ENCODE peak calls at places on chromosomes 5 and 9, in four cellular contexts. B is HL-60, E is tibial artery, U is Peyer's patch. K is an unnamed sample.

GRCh38 chr9:123763910-123764588 is 165.9 kb downstream of the DENND1A start:
- DNase-seq in B (no peak), E (no peak), U (no peak), K (no peak)

GRCh38 chr9:127452481-127453092 is 1.3 kb downstream of the LRSAM1 start:
- DNase-seq in U (peak; percentile 79), E (peak; percentile 25), B (no peak), K (peak; percentile 75)

GRCh38 chr5:172115541-172115982 is 72.5 kb downstream of the STK10 start:
- DNase-seq in E (no peak), B (no peak), U (no peak), K (no peak)

GRCh38 chr9:32737378-32737777 is 46.0 kb upstream of the TMEM215 start:
- DNase-seq in U (no peak), B (no peak), E (no peak), K (no peak)

GRCh38 chr5:74201334-74202081 is 439.0 kb downstream of the ENC1 start:
- DNase-seq in E (no peak), U (peak; percentile 54), B (no peak), K (no peak)

GRCh38 chr9:6055213-6055612 is 39.8 kb upstream of the RANBP6 start:
- DNase-seq in U (peak; percentile 61), B (peak; percentile 93), E (no peak), K (no peak)

GRCh38 chr9:75451045-75451444 is 362.7 kb downstream of the OSTF1 start:
- DNase-seq in B (no peak), E (no peak), U (no peak), K (no peak)

GRCh38 chr9:12906646-12907045 is 131.8 kb downstream of the LURAP1L start:
- DNase-seq in E (no peak), B (no peak), U (no peak), K (no peak)

GRCh38 chr5:87276655-87277054 is 9.0 kb downstream of the RASA1 start:
- DNase-seq in U (no peak), B (no peak), E (no peak), K (no peak)

GRCh38 chr5:36655171-36655570 is 48.8 kb downstream of the SLC1A3 start:
- DNase-seq in U (no peak), E (no peak), B (no peak), K (peak; percentile 66)

GRCh38 chr9:131621551-131622321 is 76.4 kb downstream of the PRRT1B start:
- DNase-seq in B (peak; percentile 71), U (peak; percentile 80), E (no peak), K (no peak)

GRCh38 chr9:135816179-135816970 is 91.0 kb downstream of the CAMSAP1 start:
- DNase-seq in E (no peak), U (no peak), B (no peak), K (no peak)

GRCh38 chr9:72041775-72042194 is 18.6 kb downstream of the C9orf57 start:
- DNase-seq in E (peak; percentile 65), B (peak; percentile 68), U (peak; percentile 55), K (no peak)

GRCh38 chr5:98173334-98173733 is 600.1 kb upstream of the RGMB start:
- DNase-seq in B (no peak), E (no peak), U (no peak), K (no peak)

GRCh38 chr9:7150153-7150890 is 392.5 kb downstream of the KDM4C start:
- DNase-seq in E (no peak), B (peak; percentile 52), U (no peak), K (no peak)

GRCh38 chr5:133338504-133339355 is 273.6 kb downstream of the FSTL4 start:
- DNase-seq in B (no peak), E (no peak), U (no peak), K (no peak)

GRCh38 chr9:12859704-12860251 is 85.0 kb downstream of the LURAP1L start:
- DNase-seq in B (no peak), U (no peak), E (no peak), K (no peak)

GRCh38 chr5:87268970-87269377 is 1.3 kb downstream of the RASA1 start:
- DNase-seq in U (no peak), B (no peak), E (no peak), K (no peak)

GRCh38 chr9:125971895-125972729 is 224.9 kb downstream of the PBX3 start:
- DNase-seq in B (no peak), U (no peak), E (no peak), K (no peak)

GRCh38 chr5:1209896-1210776 is 8.7 kb downstream of the SLC6A19 start:
- DNase-seq in B (no peak), U (no peak), E (no peak), K (no peak)

GRCh38 chr5:1208221-1208742 is 6.9 kb downstream of the SLC6A19 start:
- DNase-seq in B (no peak), E (no peak), U (no peak), K (no peak)

GRCh38 chr5:1209552-1209852 is 8.1 kb downstream of the SLC6A19 start:
- DNase-seq in E (no peak), B (no peak), U (no peak), K (no peak)

GRCh38 chr5:1207555-1207954 is 6.2 kb downstream of the SLC6A19 start:
- DNase-seq in U (no peak), E (no peak), B (no peak), K (no peak)

GRCh38 chr5:1208743-1209551 is 7.6 kb downstream of the SLC6A19 start:
- DNase-seq in U (peak; percentile 57), B (no peak), E (no peak), K (no peak)
- TF ChIP-seq CTCF in U (peak; percentile 36), B (no peak), E (no peak), K (no peak)

DNA sequence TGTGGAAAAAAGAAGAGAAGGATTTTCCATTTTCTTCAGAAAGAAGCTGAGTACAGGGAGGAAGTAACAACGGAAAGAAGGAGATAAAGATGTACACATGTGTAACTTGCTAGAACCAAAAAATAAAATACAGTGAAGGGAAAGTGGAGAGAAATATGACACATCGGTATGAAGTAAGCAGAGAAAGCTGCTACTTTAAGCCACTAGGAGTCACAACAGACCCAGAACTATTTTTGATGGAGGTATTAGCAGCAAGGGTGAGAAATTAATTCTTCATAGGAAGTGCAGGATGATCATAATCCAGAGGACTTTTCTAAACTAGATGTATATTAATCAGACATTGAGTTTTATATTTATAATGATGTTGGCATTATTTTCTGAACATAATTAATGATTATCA is 88.5 kb downstream of the FAM174A start:
- DNase-seq in E (no peak), U (no peak), B (no peak), K (no peak)
- TF ChIP-seq CTCF in E (peak; percentile 40), U (peak; percentile 47), B (peak; percentile 12), K (peak; percentile 29)

DNA sequence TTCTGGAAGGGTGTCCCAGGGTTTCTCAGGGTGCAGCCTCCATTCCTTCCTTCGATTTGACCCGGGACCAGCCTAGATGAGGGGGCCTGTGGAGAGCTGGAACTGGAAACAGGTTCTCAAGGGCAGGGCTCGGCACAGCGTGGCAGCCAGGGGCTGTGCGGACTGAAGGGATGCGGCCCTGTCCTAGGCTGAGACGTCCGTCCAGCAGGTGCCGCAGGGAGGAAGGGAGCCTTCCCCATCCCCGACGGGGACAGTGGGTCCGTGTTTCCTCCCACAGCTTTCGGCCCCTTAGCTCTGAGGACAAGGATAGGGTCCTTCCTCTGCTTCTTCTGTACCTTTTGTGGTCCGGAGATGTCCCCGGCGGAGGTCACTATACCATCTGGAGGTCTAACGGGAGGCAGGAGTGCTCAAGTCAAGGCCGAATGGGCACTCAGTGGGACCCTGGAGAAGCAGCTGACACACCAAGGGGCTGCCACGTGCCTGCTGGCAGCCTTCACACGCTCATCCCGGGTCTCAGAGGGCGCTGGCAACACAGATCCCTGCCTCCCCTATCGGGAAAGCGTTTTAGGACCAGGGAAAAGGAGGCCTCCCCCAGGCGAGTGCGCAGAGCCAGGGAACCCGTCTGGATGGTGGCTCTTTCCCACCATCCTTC is 49.9 kb downstream of the USP20 start:
- DNase-seq in E (peak; percentile 45), U (peak; percentile 80), B (peak; percentile 59), K (no peak)
- TF ChIP-seq CTCF in E (no peak), U (peak; percentile 26), B (peak; percentile 23), K (peak; percentile 21)

GRCh38 chr9:129885670-129886106 is 50.4 kb downstream of the USP20 start:
- DNase-seq in E (peak; percentile 91), U (peak; percentile 97), B (peak; percentile 81), K (peak; percentile 97)

GRCh38 chr9:129888809-129889460 is 53.7 kb downstream of the USP20 start:
- DNase-seq in U (no peak), B (no peak), E (no peak), K (no peak)

GRCh38 chr9:129888085-129888808 is 53.0 kb downstream of the USP20 start:
- DNase-seq in B (peak; percentile 97), U (peak; percentile 95), E (no peak), K (peak; percentile 83)

GRCh38 chr9:129886226-129887174 is 51.2 kb downstream of the USP20 start:
- DNase-seq in B (peak; percentile 61), U (no peak), E (no peak), K (no peak)

GRCh38 chr9:129887210-129888084 is 52.2 kb downstream of the USP20 start:
- DNase-seq in B (peak; percentile 60), U (peak; percentile 80), E (peak; percentile 54), K (no peak)
- TF ChIP-seq CTCF in B (no peak), U (no peak), E (no peak), K (no peak)

GRCh38 chr5:2352101-2352861 is 399.2 kb downstream of the IRX2 start:
- DNase-seq in U (no peak), E (no peak), B (no peak), K (no peak)
- TF ChIP-seq CTCF in U (no peak), E (no peak), B (no peak), K (no peak)

GRCh38 chr5:124576848-124577409 is 169.5 kb downstream of the ZNF608 start:
- DNase-seq in U (no peak), E (no peak), B (no peak), K (no peak)
- TF ChIP-seq CTCF in U (no peak), E (no peak), B (no peak), K (no peak)